ENCODE peak calls at places on chromosomes 6 and 20, in seven cellular contexts. C is HCT116, I is HepG2, T is endothelial cell of umbilical vein, G is H1, H is K562, S is SK-N-SH. N is an unnamed sample.

GRCh38 chr20:577167-577791 is 32.8 kb downstream of the TCF15 start:
- DNase-seq in C (peak), I (peak), T (peak), G (no peak), H (peak), S (no peak), N (no peak)

GRCh38 chr6:156731436-156731835 is 45.7 kb upstream of the ARID1B start:
- DNase-seq in C (peak), I (no peak), T (no peak), G (no peak), H (no peak), S (no peak), N (no peak)

GRCh38 chr6:155013457-155013876 is 18.4 kb downstream of the TIAM2 start:
- DNase-seq in C (no peak), I (no peak), T (peak), G (no peak), H (no peak), S (peak), N (no peak)

GRCh38 chr6:142842423-142843261 is 102.3 kb downstream of the HIVEP2 start:
- DNase-seq in C (no peak), I (peak), T (peak), G (no peak), H (no peak), S (peak), N (no peak)

GRCh38 chr20:51392625-51393186 is 149.8 kb downstream of the NFATC2 start:
- DNase-seq in C (no peak), I (no peak), T (no peak), G (no peak), H (no peak), S (no peak), N (no peak)

GRCh38 chr6:1404066-1404712 is 14.8 kb downstream of the FOXF2 start:
- DNase-seq in C (no peak), I (no peak), T (no peak), G (no peak), H (no peak), S (no peak), N (no peak)

GRCh38 chr6:36289281-36290018 is 19.6 kb downstream of the PNPLA1 start:
- DNase-seq in C (peak), I (no peak), T (no peak), G (peak), H (no peak), S (no peak), N (no peak)

GRCh38 chr6:112466378-112467151 is 119.4 kb downstream of the RFPL4B start:
- DNase-seq in C (no peak), I (no peak), T (no peak), G (no peak), H (no peak), S (no peak), N (no peak)

GRCh38 chr20:4854502-4854901 is 132.8 kb downstream of the PRND start:
- DNase-seq in C (no peak), I (no peak), T (no peak), G (no peak), H (no peak), S (no peak), N (no peak)

GRCh38 chr6:51843470-51844390 is 243.7 kb downstream of the PKHD1 start:
- DNase-seq in C (no peak), I (no peak), T (no peak), G (no peak), H (no peak), S (peak), N (no peak)

GRCh38 chr6:42405025-42405424 is 46.7 kb downstream of the TRERF1 start:
- DNase-seq in C (no peak), I (no peak), T (no peak), G (no peak), H (no peak), S (no peak), N (no peak)

GRCh38 chr6:160069050-160069454 is 52.6 kb upstream of the SLC22A1 start:
- DNase-seq in C (no peak), I (no peak), T (no peak), G (no peak), H (no peak), S (no peak), N (no peak)

GRCh38 chr6:137903274-137903932 is 36.3 kb downstream of the TNFAIP3 start:
- DNase-seq in C (no peak), I (no peak), T (no peak), G (no peak), H (no peak), S (no peak), N (no peak)

GRCh38 chr6:21384211-21384610 is 209.3 kb upstream of the SOX4 start:
- DNase-seq in C (no peak), I (peak), T (no peak), G (no peak), H (no peak), S (peak), N (no peak)

GRCh38 chr6:18147160-18147559 is 7.7 kb downstream of the TPMT start:
- DNase-seq in C (no peak), I (peak), T (no peak), G (no peak), H (no peak), S (no peak), N (no peak)

GRCh38 chr6:71012871-71013456 is 56.1 kb upstream of the B3GAT2 start:
- DNase-seq in C (peak), I (peak), T (peak), G (no peak), H (peak), S (peak), N (peak)

GRCh38 chr6:120608826-120609225 is 725.5 kb downstream of the TBC1D32 start:
- DNase-seq in C (no peak), I (peak), T (no peak), G (no peak), H (no peak), S (no peak), N (no peak)

GRCh38 chr6:157521665-157522335 is 140.8 kb downstream of the ZDHHC14 start:
- DNase-seq in C (no peak), I (no peak), T (no peak), G (no peak), H (no peak), S (no peak), N (no peak)

GRCh38 chr6:160221423-160221822 is 37.2 kb downstream of the SLC22A2 start:
- DNase-seq in C (no peak), I (peak), T (no peak), G (no peak), H (no peak), S (no peak), N (no peak)

GRCh38 chr6:112429226-112429625 is 82.1 kb downstream of the RFPL4B start:
- DNase-seq in C (no peak), I (no peak), T (peak), G (no peak), H (no peak), S (no peak), N (no peak)

GRCh38 chr20:17636523-17637412 is 45.3 kb downstream of the RRBP1 start:
- DNase-seq in C (no peak), I (no peak), T (no peak), G (no peak), H (no peak), S (peak), N (no peak)

GRCh38 chr6:4805553-4806307 is 29.5 kb downstream of the CDYL start:
- DNase-seq in C (peak), I (peak), T (peak), G (peak), H (no peak), S (peak), N (no peak)

GRCh38 chr6:160178271-160178670 is 56.7 kb downstream of the SLC22A1 start:
- DNase-seq in C (no peak), I (no peak), T (no peak), G (no peak), H (no peak), S (no peak), N (no peak)

GRCh38 chr6:10542135-10542689 is 21.1 kb downstream of the GCNT2 start:
- DNase-seq in C (no peak), I (no peak), T (no peak), G (no peak), H (no peak), S (no peak), N (no peak)

GRCh38 chr20:51249215-51249614 is 226.3 kb upstream of the KCNG1 start:
- DNase-seq in C (no peak), I (no peak), T (no peak), G (no peak), H (no peak), S (no peak), N (no peak)

GRCh38 chr20:59453634-59454241 is 150.6 kb upstream of the PHACTR3 start:
- DNase-seq in C (no peak), I (no peak), T (no peak), G (no peak), H (no peak), S (no peak), N (no peak)

GRCh38 chr6:165002866-165003265 is 306.5 kb downstream of the C6orf118 start:
- DNase-seq in C (no peak), I (no peak), T (no peak), G (no peak), H (no peak), S (no peak), N (no peak)

GRCh38 chr20:4195499-4195898 is 180.1 kb upstream of the RNF24 start:
- DNase-seq in C (no peak), I (peak), T (peak), G (peak), H (peak), S (peak), N (no peak)

GRCh38 chr6:150996968-150997367 is 131.5 kb downstream of the MTHFD1L start:
- DNase-seq in C (no peak), I (no peak), T (no peak), G (no peak), H (no peak), S (no peak), N (no peak)

GRCh38 chr6:35165630-35166071 is 24.5 kb upstream of the TCP11 start:
- DNase-seq in C (no peak), I (peak), T (no peak), G (no peak), H (no peak), S (no peak), N (no peak)

GRCh38 chr6:135686784-135687301 is 164.7 kb upstream of the PDE7B start:
- DNase-seq in C (no peak), I (no peak), T (peak), G (no peak), H (no peak), S (no peak), N (peak)

GRCh38 chr6:134422426-134423231 is 104.7 kb upstream of the SGK1 start:
- DNase-seq in C (peak), I (peak), T (peak), G (no peak), H (no peak), S (no peak), N (no peak)

GRCh38 chr20:5153612-5154542 is 27.1 kb downstream of the CDS2 start:
- DNase-seq in C (peak), I (peak), T (no peak), G (no peak), H (no peak), S (no peak), N (no peak)

GRCh38 chr6:3077430-3077829 is 9.1 kb downstream of the RIPK1 start:
- DNase-seq in C (no peak), I (no peak), T (no peak), G (no peak), H (no peak), S (no peak), N (no peak)
- H3K27ac ChIP-seq in C (no peak), I (no peak), T (no peak), G (no peak), H (no peak), S (no peak), N (no peak)

DNA sequence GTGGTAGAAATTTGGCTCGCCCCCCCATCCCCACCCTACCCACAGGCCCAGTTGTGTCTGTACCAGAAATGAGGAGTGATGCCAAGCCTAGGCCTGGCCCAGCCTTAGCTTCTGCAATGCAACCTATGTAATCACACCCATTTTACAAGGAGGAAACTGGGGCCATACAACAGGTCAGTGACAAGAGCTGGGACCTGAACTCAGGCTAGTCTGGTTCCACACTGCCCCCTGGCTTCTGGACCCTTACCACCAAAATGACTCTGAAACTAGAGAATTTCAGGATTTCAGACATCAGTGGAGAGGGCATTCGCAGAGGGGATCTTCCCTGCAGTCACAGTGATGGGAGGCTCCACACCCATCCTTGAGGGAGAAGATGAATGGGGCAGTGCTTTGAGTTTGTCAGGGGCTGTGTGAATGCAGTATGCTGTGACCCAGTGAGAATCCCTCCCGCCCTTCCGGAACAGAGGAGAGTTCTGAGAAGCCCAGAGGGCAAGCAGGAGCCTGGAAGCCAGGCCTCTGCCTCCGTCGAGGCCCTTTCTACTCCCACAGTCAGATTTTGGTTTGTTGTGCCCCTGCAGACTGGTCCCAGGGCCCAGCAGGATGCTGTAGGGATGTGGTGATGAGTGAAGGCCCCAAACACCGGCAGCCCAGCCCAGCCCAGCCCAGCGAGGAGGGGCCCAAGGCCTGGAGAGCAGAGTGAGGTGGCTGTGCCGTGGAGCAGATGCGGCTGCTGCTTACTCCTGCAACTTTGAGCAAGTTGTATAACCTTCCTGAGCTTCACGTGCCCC is 48.1 kb upstream of the MYL9 start:
- DNase-seq in C (no peak), I (no peak), T (peak), G (peak), H (no peak), S (peak), N (no peak)
- H3K9ac ChIP-seq in C (no peak), I (no peak), T (no peak), G (no peak), H (peak), S (no peak), N (no peak)

GRCh38 chr6:219641-220198 is 72.6 kb upstream of the DUSP22 start:
- DNase-seq in C (no peak), I (peak), T (no peak), G (no peak), H (peak), S (no peak), N (no peak)
- TF ChIP-seq POLR2AphosphoS5 in C (no peak), I (no peak), T (no peak), G (no peak), H (no peak), S (no peak), N (no peak)

DNA sequence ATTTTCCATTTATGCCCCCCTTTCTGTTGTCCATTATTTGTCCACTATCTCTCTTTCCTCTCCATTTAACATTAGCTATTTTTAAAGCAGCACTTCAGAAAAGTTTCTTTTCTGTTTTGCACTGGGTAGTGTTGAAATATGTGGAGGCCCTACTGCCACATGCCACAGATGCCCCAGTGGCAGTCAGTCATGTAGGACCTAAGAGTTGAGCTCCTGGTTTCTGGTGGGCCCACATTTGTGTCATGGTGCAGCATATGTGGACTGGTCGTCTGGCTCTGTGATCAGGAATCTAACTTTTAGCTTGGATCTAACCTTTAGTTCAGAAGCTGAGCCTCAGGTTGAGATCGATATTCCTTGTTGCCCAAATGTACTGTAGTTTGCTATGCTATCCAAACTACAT is 54.8 kb downstream of the HFE start:
- DNase-seq in C (no peak), I (no peak), T (no peak), G (no peak), H (no peak), S (no peak), N (no peak)
- H3K27ac ChIP-seq in C (no peak), I (peak), T (no peak), G (no peak), H (no peak), S (no peak), N (peak)

GRCh38 chr20:46007671-46008070 is 1.0 kb upstream of the MMP9 start:
- DNase-seq in C (no peak), I (no peak), T (no peak), G (no peak), H (no peak), S (no peak), N (no peak)

GRCh38 chr20:46006964-46007363 is 1.7 kb upstream of the MMP9 start:
- DNase-seq in C (no peak), I (no peak), T (no peak), G (no peak), H (no peak), S (no peak), N (no peak)

GRCh38 chr20:46006031-46006430 is 2.7 kb upstream of the MMP9 start:
- DNase-seq in C (no peak), I (no peak), T (no peak), G (no peak), H (no peak), S (no peak), N (no peak)

GRCh38 chr20:46004187-46004586 is 4.5 kb upstream of the MMP9 start:
- DNase-seq in C (no peak), I (no peak), T (no peak), G (no peak), H (no peak), S (no peak), N (no peak)

DNA sequence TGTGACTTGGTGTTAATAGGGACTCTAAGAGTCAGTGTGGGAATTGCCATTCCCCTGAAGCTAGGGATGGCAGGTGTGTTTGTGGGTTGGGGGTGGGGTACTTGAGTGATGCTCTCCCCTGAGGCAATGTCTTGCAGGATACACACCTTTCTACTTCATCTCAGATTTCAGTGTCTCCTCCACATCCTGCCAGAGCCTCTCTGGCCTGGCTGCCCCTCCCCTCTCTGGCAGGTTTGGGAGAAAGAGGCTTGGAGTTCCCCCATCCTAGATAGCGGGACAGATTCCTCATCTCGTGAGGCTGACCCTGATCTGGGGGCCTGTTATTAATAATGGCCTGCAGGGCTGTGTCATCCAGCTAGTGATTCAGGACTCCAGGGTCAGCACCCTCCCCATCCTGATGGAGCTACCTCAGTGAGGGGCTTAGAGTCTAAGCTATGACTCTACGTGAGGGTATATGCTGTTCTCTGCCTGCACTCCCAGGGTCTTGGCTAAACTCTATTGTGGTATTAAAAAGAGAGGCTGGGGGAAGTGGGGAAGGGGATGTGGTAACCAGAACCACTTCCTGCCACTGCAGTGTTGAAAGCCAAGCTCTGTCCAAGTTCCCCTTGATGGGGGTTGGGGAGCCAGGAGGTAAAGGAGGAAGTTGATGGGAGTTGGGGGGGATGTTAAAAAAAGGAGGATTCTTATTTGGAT is 3.7 kb upstream of the MMP9 start:
- DNase-seq in C (no peak), I (no peak), T (no peak), G (no peak), H (no peak), S (no peak), N (no peak)
- H3K9ac ChIP-seq in C (no peak), I (no peak), T (no peak), G (no peak), H (no peak), S (no peak), N (no peak)

GRCh38 chr6:31035862-31036497 is 25.7 kb downstream of the MUC22 start:
- DNase-seq in C (no peak), I (no peak), T (no peak), G (no peak), H (no peak), S (no peak), N (no peak)
- TF ChIP-seq POLR2AphosphoS5 in C (no peak), I (no peak), T (no peak), G (no peak), H (no peak), S (no peak), N (no peak)

N was measured in SK-N-MC.